ENCODE peak calls at places on chromosomes 1 and 21, in eight cellular contexts. D, E, H, N, Y, M, R and W are unnamed samples.

GRCh38 chr1:167344112-167344511 is 123.4 kb downstream of the POU2F1 start:
- DNase-seq in D (no peak), E (no peak), H (no peak), N (no peak), Y (no peak), M (no peak), R (peak; percentile 54), W (no peak)

GRCh38 chr1:158101944-158102343 is 78.8 kb upstream of the CD1D start:
- DNase-seq in D (peak; percentile 25), E (no peak), H (peak; percentile 97), N (no peak), Y (no peak), M (no peak), R (peak; percentile 68), W (no peak)

GRCh38 chr1:223669003-223669402 is 3.5 kb upstream of the CAPN8 start:
- DNase-seq in D (no peak), E (no peak), H (no peak), N (no peak), Y (no peak), M (no peak), R (no peak), W (no peak)

GRCh38 chr1:23791434-23792047 is 596 bp downstream of the LYPLA2 start:
- DNase-seq in D (no peak), E (no peak), H (peak; percentile 45), N (peak; percentile 53), Y (no peak), M (no peak), R (no peak), W (peak; percentile 50)

GRCh38 chr1:225412803-225413338 is 15.0 kb downstream of the LBR start:
- DNase-seq in D (no peak), E (no peak), H (peak; percentile 63), N (no peak), Y (no peak), M (no peak), R (no peak), W (no peak)

GRCh38 chr1:25875154-25875855 is at the start of gene PAQR7:
- DNase-seq in D (peak; percentile 67), E (peak; percentile 28), H (peak; percentile 82), N (peak; percentile 78), Y (peak; percentile 34), M (no peak), R (peak; percentile 60), W (peak; percentile 77)

GRCh38 chr1:156860639-156861423 is at the start of gene NTRK1:
- DNase-seq in D (no peak), E (peak; percentile 62), H (peak; percentile 8), N (peak; percentile 76), Y (peak; percentile 32), M (peak; percentile 65), R (no peak), W (peak; percentile 31)

GRCh38 chr1:207948536-207949250 is 37.8 kb upstream of the CD34 start:
- DNase-seq in D (no peak), E (no peak), H (no peak), N (no peak), Y (no peak), M (no peak), R (no peak), W (no peak)

GRCh38 chr1:89794406-89794805 is 26.4 kb upstream of the LRRC8D start:
- DNase-seq in D (peak; percentile 56), E (no peak), H (no peak), N (no peak), Y (no peak), M (no peak), R (peak; percentile 46), W (no peak)

GRCh38 chr1:215007880-215008279 is 74.7 kb upstream of the KCNK2 start:
- DNase-seq in D (peak; percentile 49), E (no peak), H (no peak), N (no peak), Y (no peak), M (no peak), R (no peak), W (no peak)

GRCh38 chr1:68201546-68202238 is 30.6 kb downstream of the WLS start:
- DNase-seq in D (no peak), E (no peak), H (no peak), N (no peak), Y (no peak), M (no peak), R (no peak), W (no peak)

GRCh38 chr21:29130234-29130993 is at the start of gene MAP3K7CL:
- DNase-seq in D (peak; percentile 97), E (peak; percentile 50), H (no peak), N (no peak), Y (no peak), M (no peak), R (peak; percentile 100), W (peak; percentile 22)

GRCh38 chr1:178031856-178032320 is 62.0 kb upstream of the RASAL2 start:
- DNase-seq in D (peak; percentile 97), E (peak; percentile 72), H (peak; percentile 88), N (peak; percentile 63), Y (no peak), M (peak; percentile 87), R (peak; percentile 86), W (peak; percentile 90)

GRCh38 chr1:244226440-244226839 is 175.4 kb downstream of the ZBTB18 start:
- DNase-seq in D (peak; percentile 54), E (no peak), H (no peak), N (no peak), Y (no peak), M (no peak), R (peak; percentile 59), W (no peak)

GRCh38 chr1:38740543-38740942 is 119.0 kb downstream of the RRAGC start:
- DNase-seq in D (no peak), E (no peak), H (no peak), N (no peak), Y (no peak), M (no peak), R (peak; percentile 42), W (no peak)

GRCh38 chr1:232303221-232303620 is 326.7 kb downstream of the SIPA1L2 start:
- DNase-seq in D (no peak), E (no peak), H (no peak), N (no peak), Y (no peak), M (no peak), R (no peak), W (no peak)

GRCh38 chr1:77796695-77797405 is 17.4 kb downstream of the MIGA1 start:
- DNase-seq in D (no peak), E (no peak), H (no peak), N (no peak), Y (no peak), M (no peak), R (no peak), W (no peak)

GRCh38 chr21:37422382-37422781 is 55.8 kb downstream of the DYRK1A start:
- DNase-seq in D (no peak), E (no peak), H (no peak), N (no peak), Y (no peak), M (no peak), R (no peak), W (no peak)

GRCh38 chr1:6116137-6116536 is 64.0 kb downstream of the CHD5 start:
- DNase-seq in D (peak; percentile 4), E (no peak), H (no peak), N (no peak), Y (no peak), M (no peak), R (peak; percentile 2), W (no peak)

GRCh38 chr1:155320252-155320651 is 442 bp upstream of the RUSC1 start:
- DNase-seq in D (no peak), E (no peak), H (no peak), N (no peak), Y (no peak), M (no peak), R (no peak), W (no peak)